ENCODE peak calls at places on chromosomes 2 and 18, in eight cellular contexts. One of them, this sample, is unnamed.

GRCh38 chr2:72081450-72081849 is 66.2 kb downstream of the CYP26B1 start:
- DNase-seq in HFFc6: no peak
- DNase-seq in activated T-helper 9 cell treated with anti-CD3 and anti-CD28 coated beads, Interleukin-2, amount 50 U/mL, for 16 hours: no peak
- DNase-seq in pancreas: no peak
- DNase-seq in AG04450: no peak
- DNase-seq in sciatic nerve: no peak
- DNase-seq in stimulated activated CD4-positive, alpha-beta T cell treated with anti-CD3 and anti-CD28 coated beads, Interleukin-15, amount 100 ng/mL, for 1 hour: no peak
- DNase-seq in stimulated activated naive B cell treated with anti-CD40 and anti-IgM and Interleukin-4, amounts not matched to agents 10 μg/mL and 1 μg/mL and 100 μg/mL, for 72 hours: no peak
- DNase-seq in this sample: no peak

GRCh38 chr2:3741372-3741771 is 38.0 kb downstream of the DCDC2C start:
- DNase-seq in stimulated activated naive B cell treated with anti-CD40 and anti-IgM and Interleukin-4, amounts not matched to agents 10 μg/mL and 1 μg/mL and 100 μg/mL, for 72 hours: no peak
- DNase-seq in stimulated activated CD4-positive, alpha-beta T cell treated with anti-CD3 and anti-CD28 coated beads, Interleukin-15, amount 100 ng/mL, for 1 hour: no peak
- DNase-seq in pancreas: no peak
- DNase-seq in AG04450: no peak
- DNase-seq in sciatic nerve: no peak
- DNase-seq in HFFc6: no peak
- DNase-seq in activated T-helper 9 cell treated with anti-CD3 and anti-CD28 coated beads, Interleukin-2, amount 50 U/mL, for 16 hours: no peak
- DNase-seq in this sample: no peak

GRCh38 chr2:239668042-239668441 is 267.2 kb upstream of the HDAC4 start:
- DNase-seq in sciatic nerve: no peak
- DNase-seq in pancreas: no peak
- DNase-seq in stimulated activated CD4-positive, alpha-beta T cell treated with anti-CD3 and anti-CD28 coated beads, Interleukin-15, amount 100 ng/mL, for 1 hour: no peak
- DNase-seq in activated T-helper 9 cell treated with anti-CD3 and anti-CD28 coated beads, Interleukin-2, amount 50 U/mL, for 16 hours: no peak
- DNase-seq in AG04450: no peak
- DNase-seq in stimulated activated naive B cell treated with anti-CD40 and anti-IgM and Interleukin-4, amounts not matched to agents 10 μg/mL and 1 μg/mL and 100 μg/mL, for 72 hours: no peak
- DNase-seq in HFFc6: no peak
- DNase-seq in this sample: no peak

GRCh38 chr2:36444206-36444605 is 88.6 kb downstream of the CRIM1 start:
- DNase-seq in pancreas: no peak
- DNase-seq in AG04450: no peak
- DNase-seq in stimulated activated CD4-positive, alpha-beta T cell treated with anti-CD3 and anti-CD28 coated beads, Interleukin-15, amount 100 ng/mL, for 1 hour: no peak
- DNase-seq in stimulated activated naive B cell treated with anti-CD40 and anti-IgM and Interleukin-4, amounts not matched to agents 10 μg/mL and 1 μg/mL and 100 μg/mL, for 72 hours: no peak
- DNase-seq in activated T-helper 9 cell treated with anti-CD3 and anti-CD28 coated beads, Interleukin-2, amount 50 U/mL, for 16 hours: no peak
- DNase-seq in sciatic nerve: no peak
- DNase-seq in HFFc6: no peak
- DNase-seq in this sample: peak

GRCh38 chr2:6203297-6203959 is 511.2 kb downstream of the SOX11 start:
- DNase-seq in AG04450: no peak
- DNase-seq in stimulated activated CD4-positive, alpha-beta T cell treated with anti-CD3 and anti-CD28 coated beads, Interleukin-15, amount 100 ng/mL, for 1 hour: no peak
- DNase-seq in stimulated activated naive B cell treated with anti-CD40 and anti-IgM and Interleukin-4, amounts not matched to agents 10 μg/mL and 1 μg/mL and 100 μg/mL, for 72 hours: no peak
- DNase-seq in sciatic nerve: no peak
- DNase-seq in pancreas: no peak
- DNase-seq in HFFc6: no peak
- DNase-seq in activated T-helper 9 cell treated with anti-CD3 and anti-CD28 coated beads, Interleukin-2, amount 50 U/mL, for 16 hours: no peak
- DNase-seq in this sample: no peak

GRCh38 chr2:99890616-99891259 is 251.7 kb downstream of the AFF3 start:
- DNase-seq in HFFc6: no peak
- DNase-seq in activated T-helper 9 cell treated with anti-CD3 and anti-CD28 coated beads, Interleukin-2, amount 50 U/mL, for 16 hours: no peak
- DNase-seq in stimulated activated CD4-positive, alpha-beta T cell treated with anti-CD3 and anti-CD28 coated beads, Interleukin-15, amount 100 ng/mL, for 1 hour: no peak
- DNase-seq in AG04450: no peak
- DNase-seq in sciatic nerve: no peak
- DNase-seq in stimulated activated naive B cell treated with anti-CD40 and anti-IgM and Interleukin-4, amounts not matched to agents 10 μg/mL and 1 μg/mL and 100 μg/mL, for 72 hours: no peak
- DNase-seq in pancreas: no peak
- DNase-seq in this sample: no peak

GRCh38 chr2:71457959-71458322 is 4.6 kb downstream of the DYSF start:
- DNase-seq in sciatic nerve: no peak
- DNase-seq in AG04450: no peak
- DNase-seq in stimulated activated naive B cell treated with anti-CD40 and anti-IgM and Interleukin-4, amounts not matched to agents 10 μg/mL and 1 μg/mL and 100 μg/mL, for 72 hours: no peak
- DNase-seq in activated T-helper 9 cell treated with anti-CD3 and anti-CD28 coated beads, Interleukin-2, amount 50 U/mL, for 16 hours: no peak
- DNase-seq in HFFc6: no peak
- DNase-seq in pancreas: no peak
- DNase-seq in stimulated activated CD4-positive, alpha-beta T cell treated with anti-CD3 and anti-CD28 coated beads, Interleukin-15, amount 100 ng/mL, for 1 hour: no peak
- DNase-seq in this sample: no peak

GRCh38 chr18:36889316-36889715 is 60.4 kb downstream of the KIAA1328 start:
- DNase-seq in stimulated activated naive B cell treated with anti-CD40 and anti-IgM and Interleukin-4, amounts not matched to agents 10 μg/mL and 1 μg/mL and 100 μg/mL, for 72 hours: no peak
- DNase-seq in HFFc6: no peak
- DNase-seq in sciatic nerve: no peak
- DNase-seq in stimulated activated CD4-positive, alpha-beta T cell treated with anti-CD3 and anti-CD28 coated beads, Interleukin-15, amount 100 ng/mL, for 1 hour: no peak
- DNase-seq in pancreas: no peak
- DNase-seq in activated T-helper 9 cell treated with anti-CD3 and anti-CD28 coated beads, Interleukin-2, amount 50 U/mL, for 16 hours: no peak
- DNase-seq in AG04450: peak
- DNase-seq in this sample: peak

GRCh38 chr2:186197955-186198354 is 288.1 kb upstream of the ZC3H15 start:
- DNase-seq in AG04450: no peak
- DNase-seq in activated T-helper 9 cell treated with anti-CD3 and anti-CD28 coated beads, Interleukin-2, amount 50 U/mL, for 16 hours: no peak
- DNase-seq in pancreas: no peak
- DNase-seq in stimulated activated naive B cell treated with anti-CD40 and anti-IgM and Interleukin-4, amounts not matched to agents 10 μg/mL and 1 μg/mL and 100 μg/mL, for 72 hours: no peak
- DNase-seq in HFFc6: no peak
- DNase-seq in stimulated activated CD4-positive, alpha-beta T cell treated with anti-CD3 and anti-CD28 coated beads, Interleukin-15, amount 100 ng/mL, for 1 hour: no peak
- DNase-seq in sciatic nerve: no peak
- DNase-seq in this sample: no peak

GRCh38 chr2:106160786-106161261 is 33.3 kb downstream of the UXS1 start:
- DNase-seq in sciatic nerve: no peak
- DNase-seq in stimulated activated CD4-positive, alpha-beta T cell treated with anti-CD3 and anti-CD28 coated beads, Interleukin-15, amount 100 ng/mL, for 1 hour: no peak
- DNase-seq in pancreas: no peak
- DNase-seq in activated T-helper 9 cell treated with anti-CD3 and anti-CD28 coated beads, Interleukin-2, amount 50 U/mL, for 16 hours: no peak
- DNase-seq in HFFc6: no peak
- DNase-seq in AG04450: no peak
- DNase-seq in stimulated activated naive B cell treated with anti-CD40 and anti-IgM and Interleukin-4, amounts not matched to agents 10 μg/mL and 1 μg/mL and 100 μg/mL, for 72 hours: peak
- DNase-seq in this sample: no peak

GRCh38 chr2:187148059-187148714 is 299.2 kb upstream of the ZSWIM2 start:
- DNase-seq in activated T-helper 9 cell treated with anti-CD3 and anti-CD28 coated beads, Interleukin-2, amount 50 U/mL, for 16 hours: no peak
- DNase-seq in AG04450: no peak
- DNase-seq in stimulated activated naive B cell treated with anti-CD40 and anti-IgM and Interleukin-4, amounts not matched to agents 10 μg/mL and 1 μg/mL and 100 μg/mL, for 72 hours: no peak
- DNase-seq in pancreas: no peak
- DNase-seq in stimulated activated CD4-positive, alpha-beta T cell treated with anti-CD3 and anti-CD28 coated beads, Interleukin-15, amount 100 ng/mL, for 1 hour: no peak
- DNase-seq in sciatic nerve: no peak
- DNase-seq in HFFc6: no peak
- DNase-seq in this sample: no peak

GRCh38 chr2:200378652-200379290 is 72.3 kb downstream of the SPATS2L start:
- DNase-seq in stimulated activated CD4-positive, alpha-beta T cell treated with anti-CD3 and anti-CD28 coated beads, Interleukin-15, amount 100 ng/mL, for 1 hour: no peak
- DNase-seq in sciatic nerve: no peak
- DNase-seq in activated T-helper 9 cell treated with anti-CD3 and anti-CD28 coated beads, Interleukin-2, amount 50 U/mL, for 16 hours: no peak
- DNase-seq in pancreas: no peak
- DNase-seq in stimulated activated naive B cell treated with anti-CD40 and anti-IgM and Interleukin-4, amounts not matched to agents 10 μg/mL and 1 μg/mL and 100 μg/mL, for 72 hours: no peak
- DNase-seq in HFFc6: peak
- DNase-seq in AG04450: no peak
- DNase-seq in this sample: peak

GRCh38 chr2:240629419-240629967 is 4.2 kb downstream of the GPR35 start:
- DNase-seq in activated T-helper 9 cell treated with anti-CD3 and anti-CD28 coated beads, Interleukin-2, amount 50 U/mL, for 16 hours: no peak
- DNase-seq in stimulated activated naive B cell treated with anti-CD40 and anti-IgM and Interleukin-4, amounts not matched to agents 10 μg/mL and 1 μg/mL and 100 μg/mL, for 72 hours: no peak
- DNase-seq in HFFc6: no peak
- DNase-seq in AG04450: no peak
- DNase-seq in sciatic nerve: no peak
- DNase-seq in stimulated activated CD4-positive, alpha-beta T cell treated with anti-CD3 and anti-CD28 coated beads, Interleukin-15, amount 100 ng/mL, for 1 hour: no peak
- DNase-seq in pancreas: no peak
- DNase-seq in this sample: no peak

GRCh38 chr2:151381266-151381665 is 23.9 kb downstream of the TNFAIP6 start:
- DNase-seq in stimulated activated naive B cell treated with anti-CD40 and anti-IgM and Interleukin-4, amounts not matched to agents 10 μg/mL and 1 μg/mL and 100 μg/mL, for 72 hours: no peak
- DNase-seq in AG04450: no peak
- DNase-seq in sciatic nerve: no peak
- DNase-seq in activated T-helper 9 cell treated with anti-CD3 and anti-CD28 coated beads, Interleukin-2, amount 50 U/mL, for 16 hours: no peak
- DNase-seq in pancreas: no peak
- DNase-seq in HFFc6: no peak
- DNase-seq in stimulated activated CD4-positive, alpha-beta T cell treated with anti-CD3 and anti-CD28 coated beads, Interleukin-15, amount 100 ng/mL, for 1 hour: no peak
- DNase-seq in this sample: peak